ENCODE peak calls at places on chromosomes 7 and 10, in eight cellular contexts. B is cardiac fibroblast, V is esophagus squamous epithelium, I is heart left ventricle, J is prostate gland, O is astrocyte of the cerebellum, P is brain microvascular endothelial cell, Z is Peyer's patch. F is an unnamed sample.

GRCh38 chr7:37346761-37347160 is 101.9 kb downstream of the ELMO1 start:
- DNase-seq in O (no peak), J (no peak), I (no peak), B (no peak), P (no peak), Z (no peak), V (no peak), F (no peak)

GRCh38 chr10:119817991-119818888 is 54.4 kb downstream of the MCMBP start:
- DNase-seq in V (no peak), B (peak; percentile 65), O (no peak), P (peak; percentile 48), J (peak; percentile 36), Z (no peak), I (peak; percentile 81), F (peak; percentile 72)

GRCh38 chr10:90125966-90126600 is 424.7 kb downstream of the KIF20B start:
- DNase-seq in I (no peak), Z (no peak), V (no peak), J (no peak), O (peak; percentile 29), B (peak; percentile 93), P (peak; percentile 34), F (peak; percentile 61)

GRCh38 chr7:4831723-4832495 is 29.9 kb downstream of the PAPOLB start:
- DNase-seq in J (no peak), B (no peak), P (no peak), Z (no peak), I (no peak), V (no peak), O (no peak), F (no peak)

GRCh38 chr7:24197852-24198251 is 86.1 kb upstream of the NPY start:
- DNase-seq in I (no peak), J (no peak), V (no peak), Z (no peak), P (no peak), B (no peak), O (no peak), F (peak; percentile 76)

GRCh38 chr10:3579845-3580244 is 205.2 kb downstream of the KLF6 start:
- DNase-seq in V (no peak), J (no peak), P (no peak), Z (no peak), I (no peak), O (no peak), B (no peak), F (no peak)

GRCh38 chr10:50423448-50423847 is 172.1 kb upstream of the ASAH2 start:
- DNase-seq in J (no peak), V (no peak), B (no peak), O (no peak), Z (no peak), P (no peak), I (no peak), F (no peak)

GRCh38 chr7:66542528-66543373 is 85.9 kb upstream of the KCTD7 start:
- DNase-seq in I (peak; percentile 44), O (no peak), V (no peak), B (peak; percentile 41), P (no peak), Z (no peak), J (no peak), F (peak; percentile 17)

GRCh38 chr7:116647861-116648260 is 24.1 kb upstream of the MET start:
- DNase-seq in Z (no peak), J (no peak), I (no peak), P (no peak), V (no peak), O (no peak), B (no peak), F (no peak)

GRCh38 chr10:28677889-28678686 is 767 bp downstream of the BAMBI start:
- DNase-seq in J (peak; percentile 16), P (no peak), B (no peak), Z (no peak), O (no peak), I (peak; percentile 70), V (no peak), F (no peak)

GRCh38 chr10:767794-768193 is 78.3 kb upstream of the DIP2C start:
- DNase-seq in J (no peak), V (no peak), O (no peak), I (no peak), Z (no peak), B (no peak), P (no peak), F (no peak)

GRCh38 chr10:71860243-71861029 is 9.4 kb upstream of the PSAP start:
- DNase-seq in Z (peak; percentile 56), J (peak; percentile 87), V (peak; percentile 51), I (peak; percentile 93), B (peak; percentile 100), O (peak; percentile 99), P (peak; percentile 100), F (peak; percentile 100)

GRCh38 chr10:44587488-44588140 is 202.7 kb upstream of the CXCL12 start:
- DNase-seq in P (no peak), Z (no peak), J (no peak), O (no peak), V (no peak), B (no peak), I (no peak), F (no peak)

GRCh38 chr7:51317582-51317910 is 937 bp upstream of the COBL start:
- DNase-seq in I (no peak), B (no peak), O (no peak), Z (no peak), V (no peak), J (no peak), P (no peak), F (no peak)

GRCh38 chr10:14383266-14383665 is 52.5 kb upstream of the FRMD4A start:
- DNase-seq in J (no peak), B (no peak), Z (no peak), V (no peak), O (peak; percentile 58), I (no peak), P (peak; percentile 57), F (no peak)

GRCh38 chr10:2508971-2509605 is 558.3 kb upstream of the PFKP start:
- DNase-seq in J (no peak), V (no peak), P (peak; percentile 40), B (no peak), Z (no peak), O (peak; percentile 88), I (no peak), F (peak; percentile 26)

GRCh38 chr10:35555962-35556930 is 48.9 kb upstream of the GJD4 start:
- DNase-seq in V (no peak), I (no peak), P (no peak), B (no peak), O (peak; percentile 80), Z (no peak), J (no peak), F (no peak)

GRCh38 chr7:116236020-116236630 is 25.8 kb downstream of the TES start:
- DNase-seq in B (peak; percentile 74), O (no peak), I (no peak), Z (peak; percentile 62), P (peak; percentile 47), J (peak; percentile 52), V (no peak), F (peak; percentile 73)

GRCh38 chr7:129751916-129752315 is 140.4 kb downstream of the NRF1 start:
- DNase-seq in P (no peak), V (no peak), B (no peak), J (no peak), I (no peak), O (no peak), Z (no peak), F (no peak)

GRCh38 chr10:80486151-80486692 is 32.1 kb downstream of the TSPAN14 start:
- DNase-seq in O (no peak), P (no peak), V (no peak), Z (no peak), I (no peak), B (no peak), J (no peak), F (no peak)

GRCh38 chr7:56026538-56026937 is 24.7 kb downstream of the PSPH start:
- DNase-seq in V (no peak), I (no peak), Z (no peak), B (no peak), J (no peak), P (no peak), O (no peak), F (no peak)

GRCh38 chr7:130595986-130596385 is 72.6 kb downstream of the COPG2 start:
- DNase-seq in Z (no peak), I (no peak), J (no peak), P (peak; percentile 38), V (no peak), B (peak; percentile 3), O (no peak), F (peak; percentile 27)

GRCh38 chr10:123771877-123772644 is 105.9 kb downstream of the GPR26 start:
- DNase-seq in V (no peak), Z (no peak), J (no peak), O (no peak), I (no peak), P (no peak), B (no peak), F (no peak)

GRCh38 chr10:1629326-1630036 is 107.8 kb downstream of the ADARB2 start:
- DNase-seq in I (no peak), J (no peak), V (no peak), B (no peak), P (no peak), O (no peak), Z (no peak), F (no peak)

DNA sequence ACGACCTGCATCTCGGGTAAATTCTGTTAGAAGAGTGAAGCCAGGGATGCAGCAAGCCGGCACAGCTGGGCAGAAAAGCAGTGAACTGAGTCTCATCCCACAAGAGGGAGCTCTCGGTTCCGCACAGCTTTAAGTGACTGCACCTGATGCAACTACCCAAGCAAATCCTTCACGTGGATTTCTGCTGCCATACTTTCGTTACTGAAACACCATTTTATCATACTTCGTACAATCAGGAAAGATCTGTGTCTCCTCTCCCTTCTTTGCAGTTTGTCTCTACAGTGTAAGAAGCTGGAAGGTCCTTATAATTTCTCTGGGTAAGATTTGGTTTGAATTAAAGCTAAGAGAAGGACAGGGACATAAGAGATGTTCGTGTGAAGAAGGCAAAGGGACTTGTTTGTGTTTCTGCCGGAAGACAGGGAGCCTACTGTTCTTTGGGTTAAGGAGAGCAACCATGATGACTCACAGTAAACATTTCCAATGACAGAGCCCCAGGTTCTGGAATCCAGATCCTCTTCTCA is 427.0 kb downstream of the GPAM start:
- DNase-seq in O (peak; percentile 11), Z (no peak), V (no peak), J (peak; percentile 10), P (no peak), B (no peak), I (no peak), F (peak; percentile 16)
- TF ChIP-seq CTCF in O (peak; percentile 55), Z (peak; percentile 17), V (no peak), J (no peak), P (peak; percentile 3), B (peak; percentile 53), I (peak; percentile 31), F (peak; percentile 21)

GRCh38 chr7:128065872-128066271 is 34.6 kb upstream of the LRRC4 start:
- DNase-seq in Z (no peak), J (no peak), I (no peak), B (no peak), V (no peak), O (no peak), P (no peak), F (peak; percentile 22)
- H3K4me3 ChIP-seq in Z (no peak overlapping the region), J (no peak overlapping the region), I (no peak overlapping the region), B (no peak overlapping the region), V (no peak overlapping the region), O (no peak overlapping the region), P (no peak overlapping the region), F (no peak overlapping the region)

GRCh38 chr7:29977926-29978652 is 11.5 kb downstream of the SCRN1 start:
- DNase-seq in V (no peak), P (no peak), B (no peak), I (no peak), O (no peak), J (no peak), Z (no peak), F (no peak)
- TF ChIP-seq CTCF in V (no peak), P (no peak), B (no peak), I (no peak), O (no peak), J (no peak), Z (no peak), F (no peak)

GRCh38 chr7:104973227-104973626 is 40.8 kb upstream of the KMT2E start:
- DNase-seq in P (no peak), I (no peak), O (no peak), J (no peak), B (no peak), Z (no peak), V (no peak), F (no peak)
- H3K4me3 ChIP-seq in P (no peak overlapping the region), I (no peak overlapping the region), O (no peak overlapping the region), J (no peak overlapping the region), B (no peak overlapping the region), Z (no peak overlapping the region), V (no peak overlapping the region), F (no peak overlapping the region)

F was measured in fibroblast of villous mesenchyme.